ENCODE peak calls at places on chromosome 20, in nine cellular contexts. N is foreskin fibroblast, U is progenitor cell of endocrine pancreas, T is osteocyte, X is NCI-H1092, P is WTC11, H is amygdala, K is anterior cingulate cortex, I is NCI-H1694 treated with DMSO at 0.1 percent for 48 hours. A is an unnamed sample.

GRCh38 chr20:3753098-3753497 is 14.5 kb downstream of the ADISSP start:
- DNase-seq in N (peak; percentile 86), U (no peak), T (no peak), X (peak; percentile 11), P (peak; percentile 78), H (peak; percentile 15), K (peak; percentile 30), I (peak; percentile 66), A (peak; percentile 52)

GRCh38 chr20:13525225-13525940 is 113.3 kb downstream of the TASP1 start:
- DNase-seq in N (peak; percentile 97), U (no peak), T (no peak), X (no peak), P (no peak), H (no peak), K (no peak), I (no peak), A (peak; percentile 83)

GRCh38 chr20:44010162-44010704 is 95.6 kb downstream of the TOX2 start:
- DNase-seq in N (no peak), U (no peak), T (no peak), X (no peak), P (no peak), H (no peak), K (no peak), I (no peak), A (no peak)

GRCh38 chr20:62835931-62836861 is 19.3 kb downstream of the COL9A3 start:
- DNase-seq in N (no peak), U (no peak), T (no peak), X (no peak), P (no peak), H (no peak), K (no peak), I (no peak), A (no peak)

GRCh38 chr20:44613575-44613974 is 31.2 kb downstream of the PKIG start:
- DNase-seq in N (no peak), U (no peak), T (no peak), X (no peak), P (no peak), H (no peak), K (no peak), I (no peak), A (no peak)

GRCh38 chr20:32789896-32790750 is 27.9 kb downstream of the DNMT3B start:
- DNase-seq in N (peak; percentile 89), U (peak; percentile 80), T (peak; percentile 91), X (peak; percentile 47), P (peak; percentile 83), H (peak; percentile 26), K (peak; percentile 78), I (peak; percentile 50), A (peak; percentile 25)

GRCh38 chr20:24696396-24696795 is 227.0 kb downstream of the SYNDIG1 start:
- DNase-seq in N (no peak), U (no peak), T (no peak), X (no peak), P (no peak), H (no peak), K (no peak), I (no peak), A (no peak)

GRCh38 chr20:19761853-19762252 is 3.8 kb downstream of the RIN2 start:
- DNase-seq in N (no peak), U (no peak), T (no peak), X (no peak), P (no peak), H (no peak), K (no peak), I (no peak), A (no peak)

GRCh38 chr20:63977392-63978276 is 1.8 kb downstream of the SAMD10 start:
- DNase-seq in N (peak; percentile 78), U (no peak), T (no peak), X (no peak), P (no peak), H (no peak), K (no peak), I (no peak), A (no peak)